ENCODE peak calls at places on chromosomes 7 and 10, in five cellular contexts. Z, K, L, S and W are unnamed samples.

GRCh38 chr10:95346715-95347401 is 56.1 kb upstream of the PDLIM1 start:
- DNase-seq in K (peak; percentile 24), L (no peak), S (no peak), Z (no peak), W (no peak)

GRCh38 chr10:124671486-124672075 is 72.6 kb downstream of the FAM53B start:
- DNase-seq in L (peak; percentile 42), K (peak; percentile 34), Z (no peak), S (peak; percentile 68), W (no peak)

GRCh38 chr10:72176701-72177100 is 39.1 kb upstream of the ANAPC16 start:
- DNase-seq in L (no peak), K (no peak), Z (no peak), S (peak; percentile 75), W (no peak)

GRCh38 chr10:8405551-8405950 is 351.1 kb downstream of the GATA3 start:
- DNase-seq in K (no peak), S (no peak), L (no peak), Z (no peak), W (no peak)

GRCh38 chr10:16750461-16750860 is 66.8 kb downstream of the RSU1 start:
- DNase-seq in Z (no peak), K (no peak), S (no peak), L (no peak), W (no peak)

GRCh38 chr7:98470131-98470985 is 69.5 kb upstream of the BAIAP2L1 start:
- DNase-seq in Z (peak; percentile 50), K (no peak), L (peak; percentile 79), S (no peak), W (no peak)

GRCh38 chr7:618539-619355 is 99.1 kb upstream of the PDGFA start:
- DNase-seq in K (no peak), L (no peak), S (no peak), Z (no peak), W (no peak)

GRCh38 chr7:111954474-111955311 is 251.5 kb downstream of the DOCK4 start:
- DNase-seq in Z (peak; percentile 28), L (peak; percentile 65), S (no peak), K (no peak), W (no peak)

GRCh38 chr7:47453093-47454056 is 128.5 kb downstream of the TNS3 start:
- DNase-seq in K (no peak), S (peak; percentile 77), Z (peak; percentile 86), L (peak; percentile 89), W (peak; percentile 94)

GRCh38 chr7:152761116-152761748 is 1.7 kb downstream of the ACTR3B start:
- DNase-seq in Z (no peak), S (no peak), K (no peak), L (no peak), W (no peak)

GRCh38 chr7:80018941-80019808 is 115.5 kb upstream of the GNAI1 start:
- DNase-seq in K (peak; percentile 54), Z (peak; percentile 21), S (peak; percentile 25), L (no peak), W (no peak)

GRCh38 chr7:86411804-86412203 is 231.9 kb upstream of the GRM3 start:
- DNase-seq in S (no peak), Z (no peak), L (no peak), K (no peak), W (no peak)

GRCh38 chr7:18128846-18129245 is 101.2 kb upstream of the PRPS1L1 start:
- DNase-seq in K (no peak), Z (no peak), L (no peak), S (no peak), W (no peak)

GRCh38 chr7:91685544-91685943 is 195.0 kb downstream of the MTERF1 start:
- DNase-seq in Z (no peak), L (no peak), S (no peak), K (no peak), W (no peak)

GRCh38 chr10:103540722-103541121 is 47.2 kb downstream of the NEURL1 start:
- DNase-seq in S (no peak), Z (no peak), L (no peak), K (no peak), W (no peak)

GRCh38 chr10:5546891-5547683 is 22.3 kb downstream of the CALML3 start:
- DNase-seq in S (no peak), Z (no peak), K (peak; percentile 63), L (peak; percentile 81), W (no peak)

GRCh38 chr10:5547684-5547933 is 22.8 kb downstream of the CALML3 start:
- DNase-seq in L (peak; percentile 37), Z (no peak), S (no peak), K (no peak), W (no peak)

GRCh38 chr10:5545011-5545410 is 20.2 kb downstream of the CALML3 start:
- DNase-seq in Z (no peak), K (no peak), S (no peak), L (peak; percentile 40), W (no peak)

GRCh38 chr10:5545426-5545777 is 20.6 kb downstream of the CALML3 start:
- DNase-seq in L (no peak), Z (no peak), K (no peak), S (no peak), W (no peak)

DNA sequence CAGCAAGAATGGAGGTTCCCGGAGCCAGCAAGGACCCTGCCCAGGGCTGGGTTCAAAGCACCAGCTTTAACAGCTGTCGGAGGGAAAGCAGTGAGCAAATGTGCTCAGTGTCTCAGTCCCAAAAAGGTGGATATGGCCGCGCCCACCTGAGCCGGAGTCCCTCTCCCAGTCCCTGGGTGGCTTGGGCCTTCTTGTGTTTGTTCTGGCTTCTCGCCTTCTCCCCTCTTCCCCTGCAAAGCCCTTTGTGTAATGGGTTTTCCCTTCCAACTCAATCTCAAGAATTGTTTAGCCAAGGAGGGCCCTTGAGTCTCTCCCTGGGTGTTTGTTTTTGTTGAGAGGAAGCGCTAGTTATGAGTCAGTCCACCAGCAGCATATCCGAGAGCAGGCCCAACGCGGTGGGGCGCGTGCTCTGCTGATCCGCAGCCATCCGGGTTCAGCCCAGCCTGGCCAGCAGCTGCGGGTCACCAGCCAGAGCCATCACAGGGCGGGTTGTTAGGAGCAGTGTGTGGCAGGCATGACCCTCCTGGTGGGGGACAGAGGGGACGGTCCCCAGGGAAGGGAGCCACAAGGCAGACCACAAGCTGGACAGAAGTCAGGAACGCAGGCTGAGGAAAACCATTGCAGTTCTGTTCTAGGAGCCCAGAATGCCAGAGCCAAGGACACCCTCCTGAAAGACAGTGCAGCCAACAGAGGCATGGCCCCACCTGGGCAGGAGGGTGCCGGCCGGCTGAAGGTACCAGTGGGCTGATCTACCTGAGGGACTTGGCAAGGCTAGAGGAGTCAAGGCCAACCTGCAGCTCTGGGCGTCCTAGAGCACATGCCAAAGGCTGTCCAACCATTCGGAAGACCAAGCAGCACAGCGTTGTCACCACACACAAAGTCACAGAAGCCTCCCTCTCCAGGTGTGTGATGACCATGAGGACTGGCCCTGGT is 21.3 kb downstream of the CALML3 start:
- DNase-seq in Z (no peak), S (no peak), K (no peak), L (peak; percentile 59), W (no peak)
- TF ChIP-seq POLR2A in Z (no peak), S (no peak), K (no peak), L (no peak), W (no peak)

GRCh38 chr7:5284304-5285281 is 1.9 kb downstream of the SLC29A4 start:
- DNase-seq in S (peak; percentile 50), K (peak; percentile 54), L (peak; percentile 84), Z (peak; percentile 26), W (no peak)

GRCh38 chr7:5286933-5287332 is 4.2 kb downstream of the SLC29A4 start:
- DNase-seq in L (no peak), K (no peak), Z (no peak), S (no peak), W (no peak)

GRCh38 chr7:5282464-5283316 is at the start of gene SLC29A4:
- DNase-seq in S (peak; percentile 46), K (peak; percentile 13), Z (peak; percentile 32), L (peak; percentile 71), W (no peak)

GRCh38 chr7:5279734-5280133 is 3.0 kb upstream of the SLC29A4 start:
- DNase-seq in L (no peak), S (no peak), K (no peak), Z (no peak), W (no peak)

DNA sequence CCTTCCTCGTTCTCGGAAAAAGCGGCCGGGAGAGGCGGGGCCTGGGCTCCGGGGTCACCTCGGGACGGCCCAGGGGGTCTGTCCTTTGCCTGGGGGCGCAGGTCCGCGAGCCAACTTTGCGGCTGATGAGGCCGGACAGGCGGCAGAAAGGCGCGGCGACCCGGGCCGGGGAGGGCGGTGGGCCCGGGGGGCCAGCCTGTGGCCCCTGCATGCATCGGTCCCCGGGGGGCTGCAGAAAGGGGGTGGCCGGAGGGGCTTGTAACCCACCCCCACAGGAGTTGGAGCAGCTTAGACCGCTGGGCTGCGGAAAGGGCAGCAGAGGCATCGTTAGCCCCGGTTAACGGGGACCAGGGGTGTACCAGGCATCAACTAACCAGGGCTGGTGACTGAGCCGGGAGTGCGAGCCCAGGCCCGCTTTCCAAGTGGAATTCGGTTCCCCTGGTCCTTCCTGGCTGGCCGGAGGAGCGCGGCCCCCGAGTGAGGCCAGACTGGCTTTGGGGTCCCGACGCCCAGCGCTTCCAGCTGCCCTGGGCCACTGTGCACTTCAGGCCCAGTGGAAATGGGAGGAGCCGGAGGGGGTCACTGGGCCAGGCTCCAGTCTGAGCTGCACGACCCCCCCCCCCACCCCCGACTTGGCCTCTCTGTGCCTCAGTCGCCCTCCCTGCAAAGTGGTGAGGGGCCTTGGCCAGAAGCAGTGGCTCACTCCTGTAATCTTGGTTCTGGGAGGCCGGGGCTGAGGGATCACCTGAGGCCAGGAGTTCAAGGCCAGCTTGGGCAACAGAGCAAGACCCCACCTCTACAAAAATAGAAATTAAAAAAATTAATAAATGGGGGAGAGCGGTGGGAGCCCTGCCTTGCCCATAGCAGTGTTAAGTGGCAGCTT is 919 bp downstream of the SLC29A4 start:
- DNase-seq in S (no peak), L (no peak), Z (no peak), K (no peak), W (no peak)
- H3K4me3 ChIP-seq in S (peak overlapping the region; percentile 47), L (peak overlapping the region; percentile 39), Z (peak overlapping the region; percentile 28), K (peak overlapping the region; percentile 62), W (peak overlapping the region; percentile 53)

GRCh38 chr7:116686033-116686432 is 14.0 kb downstream of the MET start:
- DNase-seq in Z (no peak), L (no peak), K (no peak), S (no peak), W (no peak)

GRCh38 chr7:116687801-116688201 is 15.8 kb downstream of the MET start:
- DNase-seq in L (no peak), K (peak; percentile 73), S (no peak), Z (no peak), W (no peak)

GRCh38 chr7:116683786-116684185 is 11.8 kb downstream of the MET start:
- DNase-seq in K (no peak), S (no peak), L (no peak), Z (no peak), W (no peak)

GRCh38 chr7:116689787-116690186 is 17.8 kb downstream of the MET start:
- DNase-seq in Z (no peak), S (no peak), K (no peak), L (no peak), W (no peak)

GRCh38 chr7:116686812-116687419 is 14.9 kb downstream of the MET start:
- DNase-seq in S (no peak), Z (no peak), L (no peak), K (no peak), W (no peak)
- H3K27ac ChIP-seq in S (no peak overlapping the region), Z (no peak overlapping the region), L (peak overlapping the region; percentile 69), K (peak overlapping the region; percentile 92), W (peak overlapping the region; percentile 47)

GRCh38 chr10:122879339-122880273 is at the start of gene FAM24B:
- DNase-seq in L (peak; percentile 97), S (peak; percentile 95), Z (peak; percentile 93), K (peak; percentile 88), W (peak; percentile 78)
- TF ChIP-seq POLR2A in L (no peak), S (peak; percentile 41), Z (peak; percentile 40), K (no peak), W (no peak)